ENCODE peak calls at places on chromosome 19, in seven cellular contexts. U, W, G, D, S, M and Y are unnamed samples.

GRCh38 chr19:11848594-11849263 is at the start of gene ZNF439:
- DNase-seq in U (peak; percentile 96), W (peak; percentile 37), G (peak; percentile 18), D (peak; percentile 64), S (peak; percentile 23), M (peak; percentile 82), Y (peak; percentile 84)

GRCh38 chr19:17794412-17794730 is 567 bp upstream of the B3GNT3 start:
- DNase-seq in U (no peak), W (no peak), G (no peak), D (no peak), S (no peak), M (no peak), Y (no peak)

GRCh38 chr19:12162513-12162881 is 399 bp upstream of the ZNF136 start:
- DNase-seq in U (no peak), W (no peak), G (no peak), D (no peak), S (no peak), M (no peak), Y (no peak)

GRCh38 chr19:3094638-3095374 is 644 bp downstream of the GNA11 start:
- DNase-seq in U (peak; percentile 43), W (no peak), G (no peak), D (peak; percentile 69), S (no peak), M (no peak), Y (peak; percentile 54)

GRCh38 chr19:48470281-48470680 is 1.1 kb downstream of the CYTH2 start:
- DNase-seq in U (no peak), W (no peak), G (no peak), D (no peak), S (no peak), M (no peak), Y (peak; percentile 36)

GRCh38 chr19:7088999-7089398 is 19.5 kb downstream of the ZNF557 start:
- DNase-seq in U (no peak), W (no peak), G (no peak), D (no peak), S (no peak), M (no peak), Y (no peak)

GRCh38 chr19:19426216-19426615 is 20.7 kb downstream of the GATAD2A start:
- DNase-seq in U (no peak), W (no peak), G (no peak), D (no peak), S (no peak), M (no peak), Y (no peak)

GRCh38 chr19:12794196-12794921 is 3.1 kb downstream of the JUNB start:
- DNase-seq in U (peak; percentile 50), W (no peak), G (no peak), D (no peak), S (no peak), M (no peak), Y (no peak)

GRCh38 chr19:13962738-13963602 is 10.7 kb downstream of the DCAF15 start:
- DNase-seq in U (no peak), W (no peak), G (no peak), D (peak; percentile 83), S (no peak), M (peak; percentile 76), Y (no peak)

GRCh38 chr19:41531438-41532311 is 44.3 kb upstream of the CEACAM21 start:
- DNase-seq in U (peak; percentile 75), W (peak; percentile 90), G (no peak), D (no peak), S (no peak), M (peak; percentile 57), Y (peak; percentile 72)

GRCh38 chr19:41529484-41530183 is 46.3 kb upstream of the CEACAM21 start:
- DNase-seq in U (no peak), W (no peak), G (no peak), D (peak; percentile 9), S (no peak), M (no peak), Y (no peak)

GRCh38 chr19:41530761-41531301 is 45.1 kb upstream of the CEACAM21 start:
- DNase-seq in U (peak; percentile 48), W (peak; percentile 70), G (no peak), D (no peak), S (no peak), M (no peak), Y (no peak)

GRCh38 chr19:41528106-41528505 is 47.9 kb upstream of the CEACAM21 start:
- DNase-seq in U (no peak), W (peak; percentile 22), G (no peak), D (no peak), S (no peak), M (no peak), Y (no peak)

GRCh38 chr19:41530184-41530534 is 45.8 kb upstream of the CEACAM21 start:
- DNase-seq in U (no peak), W (no peak), G (no peak), D (no peak), S (no peak), M (no peak), Y (no peak)
- H3K27ac ChIP-seq in U (no peak overlapping the region), W (no peak overlapping the region), G (no peak overlapping the region), D (no peak overlapping the region), S (no peak overlapping the region), M (no peak overlapping the region), Y (no peak overlapping the region)

GRCh38 chr19:45119582-45119981 is 26.6 kb downstream of the PPP1R37 start:
- DNase-seq in U (no peak), W (no peak), G (no peak), D (no peak), S (no peak), M (no peak), Y (no peak)

GRCh38 chr19:45117666-45118065 is 24.7 kb downstream of the PPP1R37 start:
- DNase-seq in U (peak; percentile 81), W (no peak), G (no peak), D (no peak), S (no peak), M (no peak), Y (no peak)

GRCh38 chr19:45115809-45116615 is 23.0 kb downstream of the PPP1R37 start:
- DNase-seq in U (no peak), W (peak; percentile 93), G (no peak), D (no peak), S (no peak), M (no peak), Y (no peak)

GRCh38 chr19:45114116-45114515 is 21.1 kb downstream of the PPP1R37 start:
- DNase-seq in U (no peak), W (peak; percentile 47), G (no peak), D (no peak), S (no peak), M (no peak), Y (no peak)

DNA sequence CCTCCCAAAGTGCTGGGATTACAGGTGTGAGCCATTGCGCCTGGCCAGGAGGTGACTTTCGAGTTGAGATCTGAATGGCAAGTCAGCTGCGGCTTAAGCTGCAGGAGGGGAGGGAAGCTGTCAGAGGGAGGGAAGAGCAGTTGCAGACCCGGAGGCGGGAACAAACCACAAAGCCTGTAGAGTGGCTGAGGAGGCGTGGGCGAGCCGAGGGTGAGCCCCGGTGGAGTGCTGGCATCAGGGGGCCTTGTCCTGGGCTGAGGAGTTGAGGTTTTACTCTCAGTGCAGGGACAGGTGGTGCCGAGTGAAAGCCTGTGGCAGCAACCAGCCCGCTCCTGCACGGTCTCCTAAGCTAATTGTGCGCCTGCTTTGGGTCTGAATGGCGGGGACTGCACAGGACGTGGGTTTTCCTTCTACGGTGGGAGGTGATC is 24.2 kb downstream of the PPP1R37 start:
- DNase-seq in U (no peak), W (peak; percentile 90), G (no peak), D (peak; percentile 68), S (no peak), M (no peak), Y (no peak)
- H3K4me3 ChIP-seq in U (no peak overlapping the region), W (no peak overlapping the region), G (no peak overlapping the region), D (no peak overlapping the region), S (no peak overlapping the region), M (no peak overlapping the region), Y (no peak overlapping the region)

GRCh38 chr19:46728693-46729339 is 11.9 kb upstream of the PRKD2 start:
- DNase-seq in U (peak; percentile 83), W (peak; percentile 56), G (no peak), D (peak; percentile 93), S (no peak), M (peak; percentile 75), Y (peak; percentile 83)
- H3K27ac ChIP-seq in U (no peak overlapping the region), W (no peak overlapping the region), G (no peak overlapping the region), D (no peak overlapping the region), S (no peak overlapping the region), M (peak overlapping the region; percentile 52), Y (no peak overlapping the region)

GRCh38 chr19:42422092-42422575 is 5.1 kb downstream of the LIPE start:
- DNase-seq in U (peak; percentile 75), W (no peak), G (no peak), D (no peak), S (no peak), M (no peak), Y (no peak)
- H3K4me3 ChIP-seq in U (no peak overlapping the region), W (no peak overlapping the region), G (peak overlapping the region; percentile 74), D (peak overlapping the region; percentile 82), S (peak overlapping the region; percentile 68), M (no peak overlapping the region), Y (no peak overlapping the region)

GRCh38 chr19:1469936-1470863 is 8.8 kb downstream of the C19orf25 start:
- DNase-seq in U (no peak), W (no peak), G (no peak), D (peak; percentile 92), S (no peak), M (no peak), Y (no peak)
- H3K27ac ChIP-seq in U (no peak overlapping the region), W (no peak overlapping the region), G (no peak overlapping the region), D (no peak overlapping the region), S (no peak overlapping the region), M (no peak overlapping the region), Y (no peak overlapping the region)

GRCh38 chr19:38734426-38735256 is 9.6 kb downstream of the CAPN12 start:
- DNase-seq in U (no peak), W (peak; percentile 55), G (no peak), D (peak; percentile 72), S (no peak), M (peak; percentile 35), Y (peak; percentile 58)

GRCh38 chr19:38733493-38734175 is 10.6 kb downstream of the CAPN12 start:
- DNase-seq in U (no peak), W (no peak), G (no peak), D (no peak), S (no peak), M (peak; percentile 21), Y (peak; percentile 55)

GRCh38 chr19:38735257-38735686 is 9.0 kb downstream of the CAPN12 start:
- DNase-seq in U (no peak), W (no peak), G (no peak), D (peak; percentile 92), S (no peak), M (peak; percentile 48), Y (peak; percentile 64)

GRCh38 chr19:38733241-38733492 is 11.1 kb downstream of the CAPN12 start:
- DNase-seq in U (no peak), W (no peak), G (no peak), D (no peak), S (no peak), M (no peak), Y (no peak)

DNA sequence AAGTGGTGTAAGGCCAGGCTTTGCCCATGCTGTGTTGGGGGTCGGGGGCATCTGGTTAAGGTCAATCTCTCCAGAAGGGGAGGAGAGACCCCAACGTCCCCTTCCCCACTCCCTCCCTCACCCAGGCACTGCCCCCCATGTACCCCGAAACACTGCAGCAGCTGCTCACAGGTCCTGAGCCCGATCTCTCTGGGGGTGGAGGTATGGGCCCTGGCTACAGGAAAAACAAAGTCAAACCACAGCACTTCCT is 10.2 kb downstream of the CAPN12 start:
- DNase-seq in U (no peak), W (no peak), G (no peak), D (no peak), S (no peak), M (peak; percentile 20), Y (peak; percentile 45)
- H3K4me3 ChIP-seq in U (no peak overlapping the region), W (no peak overlapping the region), G (no peak overlapping the region), D (no peak overlapping the region), S (no peak overlapping the region), M (no peak overlapping the region), Y (no peak overlapping the region)

GRCh38 chr19:10747271-10747670 is 29.4 kb downstream of the DNM2 start:
- DNase-seq in U (no peak), W (no peak), G (no peak), D (no peak), S (no peak), M (no peak), Y (no peak)
- H3K27ac ChIP-seq in U (no peak overlapping the region), W (no peak overlapping the region), G (no peak overlapping the region), D (no peak overlapping the region), S (no peak overlapping the region), M (no peak overlapping the region), Y (no peak overlapping the region)